ENCODE peak calls at places on chromosomes 12 and 14, in six cellular contexts. L, F, E, V, X and P are unnamed samples.
A peak's percentile ranks its signal among the peaks of the same experiment; 100 is the strongest.

GRCh38 chr12:54759751-54760150 is 94.6 kb upstream of the MUCL1 start:
- DNase-seq in L (no peak), F (peak; percentile 19), E (no peak), V (no peak), X (peak; percentile 34), P (no peak)

GRCh38 chr14:102867826-102868580 is 54.5 kb upstream of the AMN start:
- DNase-seq in L (no peak), F (no peak), E (no peak), V (no peak), X (no peak), P (no peak)

GRCh38 chr14:101225116-101225728 is 321.7 kb upstream of the RTL1 start:
- DNase-seq in L (no peak), F (no peak), E (no peak), V (no peak), X (no peak), P (no peak)

GRCh38 chr14:21436567-21437062 is 19.3 kb downstream of the CHD8 start:
- DNase-seq in L (no peak), F (no peak), E (peak; percentile 7), V (no peak), X (no peak), P (no peak)

GRCh38 chr12:88970742-88971141 is 381.6 kb downstream of the DUSP6 start:
- DNase-seq in L (no peak), F (no peak), E (no peak), V (no peak), X (no peak), P (no peak)

GRCh38 chr14:91415794-91416743 is 1.6 kb downstream of the CCDC88C start:
- DNase-seq in L (no peak), F (no peak), E (no peak), V (no peak), X (no peak), P (no peak)

GRCh38 chr14:90609376-90609775 is 206.9 kb downstream of the TTC7B start:
- DNase-seq in L (no peak), F (no peak), E (no peak), V (no peak), X (no peak), P (no peak)

GRCh38 chr14:26730929-26731618 is 133.2 kb upstream of the NOVA1 start:
- DNase-seq in L (no peak), F (peak; percentile 42), E (peak; percentile 34), V (no peak), X (peak; percentile 41), P (peak; percentile 8)

GRCh38 chr14:89041245-89041585 is 216.8 kb downstream of the TTC8 start:
- DNase-seq in L (no peak), F (no peak), E (no peak), V (peak; percentile 16), X (no peak), P (no peak)

GRCh38 chr12:105330283-105330937 is at the start of gene C12orf75:
- DNase-seq in L (peak; percentile 34), F (peak; percentile 90), E (peak; percentile 70), V (no peak), X (peak; percentile 78), P (peak; percentile 87)

GRCh38 chr14:35814371-35815005 is 5.4 kb upstream of the RALGAPA1 start:
- DNase-seq in L (no peak), F (peak; percentile 76), E (peak; percentile 50), V (no peak), X (peak; percentile 82), P (peak; percentile 48)

GRCh38 chr12:14547571-14547970 is 20.1 kb downstream of the PLBD1 start:
- DNase-seq in L (no peak), F (no peak), E (no peak), V (no peak), X (no peak), P (no peak)

GRCh38 chr14:35240233-35240632 is 51.9 kb upstream of the PSMA6 start:
- DNase-seq in L (no peak), F (no peak), E (no peak), V (no peak), X (no peak), P (no peak)

GRCh38 chr12:115871714-115872113 is 405.8 kb downstream of the MED13L start:
- DNase-seq in L (no peak), F (peak; percentile 30), E (peak; percentile 20), V (no peak), X (peak; percentile 41), P (no peak)

GRCh38 chr12:109872-110271 is 43.3 kb downstream of the IQSEC3 start:
- DNase-seq in L (no peak), F (no peak), E (no peak), V (no peak), X (no peak), P (no peak)

GRCh38 chr12:56160160-56160763 is 2.1 kb downstream of the MYL6 start:
- DNase-seq in L (no peak), F (no peak), E (no peak), V (no peak), X (peak; percentile 37), P (no peak)

GRCh38 chr12:18261906-18262305 is 588 bp downstream of the PIK3C2G start:
- DNase-seq in L (no peak), F (no peak), E (no peak), V (no peak), X (no peak), P (no peak)

GRCh38 chr14:32349322-32349721 is 20.2 kb downstream of the AKAP6 start:
- DNase-seq in L (no peak), F (no peak), E (no peak), V (no peak), X (no peak), P (no peak)

GRCh38 chr14:32342151-32342853 is 13.2 kb downstream of the AKAP6 start:
- DNase-seq in L (no peak), F (no peak), E (no peak), V (no peak), X (no peak), P (no peak)

GRCh38 chr14:32342854-32343200 is 13.7 kb downstream of the AKAP6 start:
- DNase-seq in L (no peak), F (no peak), E (no peak), V (no peak), X (no peak), P (no peak)

GRCh38 chr14:32343926-32344430 is 14.9 kb downstream of the AKAP6 start:
- DNase-seq in L (no peak), F (no peak), E (no peak), V (no peak), X (no peak), P (no peak)

DNA sequence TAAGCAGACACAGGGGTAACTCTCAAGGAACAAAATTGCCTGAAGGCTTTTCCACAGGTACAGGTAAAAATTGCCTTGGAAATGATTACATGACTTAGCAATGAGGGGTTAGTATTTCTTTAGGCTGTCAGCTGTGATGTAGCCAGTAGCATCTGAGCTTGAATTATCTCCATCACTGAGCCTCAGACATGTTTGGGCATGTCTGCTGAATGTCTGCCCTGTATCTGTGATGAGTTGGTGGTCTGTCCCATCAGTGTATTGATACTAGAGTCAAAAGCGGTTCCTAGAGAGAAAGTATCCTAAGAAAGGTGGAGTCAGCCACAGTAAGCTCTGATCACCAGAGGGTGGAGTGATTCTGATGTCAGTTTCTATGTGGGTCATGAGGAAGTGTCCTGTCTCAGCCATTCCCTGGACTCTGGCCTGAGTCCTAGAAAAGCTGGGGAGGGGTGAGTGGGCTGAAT is 16.2 kb downstream of the AKAP6 start:
- DNase-seq in L (no peak), F (no peak), E (peak; percentile 52), V (no peak), X (no peak), P (no peak)
- TF ChIP-seq CTCF in L (no peak), F (no peak), E (peak; percentile 4), V (peak; percentile 12), X (no peak), P (no peak)

GRCh38 chr12:127485528-127485927 is 781.4 kb upstream of the TMEM132C start:
- DNase-seq in L (peak; percentile 69), F (no peak), E (peak; percentile 69), V (peak; percentile 68), X (no peak), P (no peak)
- TF ChIP-seq CTCF in L (peak; percentile 52), F (no peak), E (peak; percentile 28), V (peak; percentile 52), X (no peak), P (no peak)

GRCh38 chr14:64841121-64841611 is 38.5 kb downstream of the SPTB start:
- DNase-seq in L (peak; percentile 47), F (peak; percentile 54), E (peak; percentile 19), V (peak; percentile 26), X (peak; percentile 18), P (no peak)
- TF ChIP-seq CTCF in L (peak; percentile 66), F (peak; percentile 59), E (peak; percentile 35), V (peak; percentile 64), X (no peak), P (peak; percentile 53)

DNA sequence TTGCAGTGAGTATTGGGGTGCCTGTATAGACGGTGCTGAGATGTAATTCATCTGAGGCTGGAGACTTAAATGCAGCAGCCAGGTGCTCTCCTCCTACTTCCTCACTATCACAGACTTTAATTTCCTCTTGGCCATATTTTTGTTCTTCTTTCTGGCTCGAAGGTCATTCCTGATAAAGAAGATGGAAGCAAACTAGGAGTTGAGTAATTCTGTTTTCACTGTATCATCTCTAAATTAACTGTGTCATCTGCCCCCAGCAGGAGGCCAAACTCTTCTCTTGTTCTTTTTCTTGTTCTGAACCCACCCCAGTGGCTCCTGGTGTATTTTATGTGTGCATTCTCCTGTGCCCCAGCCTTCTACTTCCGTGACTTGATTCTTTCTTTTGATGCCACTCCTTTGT is 141.7 kb upstream of the ARHGAP5 start:
- DNase-seq in L (no peak), F (no peak), E (no peak), V (no peak), X (no peak), P (no peak)
- TF ChIP-seq CTCF in L (no peak), F (no peak), E (no peak), V (no peak), X (no peak), P (no peak)

GRCh38 chr12:3317841-3318501 is 173.0 kb upstream of the PRMT8 start:
- DNase-seq in L (no peak), F (no peak), E (no peak), V (no peak), X (no peak), P (no peak)

GRCh38 chr12:3317481-3317815 is 173.6 kb upstream of the PRMT8 start:
- DNase-seq in L (no peak), F (no peak), E (no peak), V (no peak), X (no peak), P (no peak)

GRCh38 chr12:3321881-3322280 is 169.1 kb upstream of the PRMT8 start:
- DNase-seq in L (no peak), F (no peak), E (no peak), V (no peak), X (no peak), P (no peak)

GRCh38 chr12:3320881-3321509 is 170.0 kb upstream of the PRMT8 start:
- DNase-seq in L (no peak), F (no peak), E (no peak), V (no peak), X (no peak), P (no peak)

GRCh38 chr12:3319723-3320492 is 171.1 kb upstream of the PRMT8 start:
- DNase-seq in L (no peak), F (no peak), E (no peak), V (no peak), X (no peak), P (no peak)
- TF ChIP-seq CTCF in L (no peak), F (no peak), E (peak; percentile 10), V (no peak), X (no peak), P (peak; percentile 16)

DNA sequence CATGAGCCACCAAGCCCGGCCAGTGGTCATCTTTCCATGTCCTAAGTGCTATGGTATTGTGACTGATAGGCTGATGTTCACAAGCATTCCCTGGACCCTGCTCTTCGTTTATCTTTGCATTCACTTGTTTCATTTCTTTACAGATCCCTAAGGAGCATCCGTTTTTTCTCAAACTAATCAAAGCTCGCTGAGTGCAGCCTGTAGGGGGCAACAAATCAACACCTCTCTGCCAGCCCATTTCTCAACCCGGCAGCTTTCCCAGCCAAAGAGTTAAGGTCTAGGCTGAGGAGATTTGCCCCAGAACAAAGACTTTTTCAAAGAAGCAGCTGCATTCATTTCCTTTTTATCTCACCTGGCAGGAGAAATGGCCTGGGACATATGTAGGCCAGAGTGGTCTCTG is 12.1 kb downstream of the SIRT4 start:
- DNase-seq in L (no peak), F (no peak), E (no peak), V (no peak), X (peak; percentile 22), P (no peak)
- TF ChIP-seq CTCF in L (no peak), F (no peak), E (no peak), V (peak; percentile 26), X (peak; percentile 34), P (peak; percentile 25)